ENCODE peak calls at places on chromosomes 13 and 19, in six cellular contexts. P is A549, Q is GM12878, E is endothelial cell of umbilical vein, R is K562, A is HepG2. V is an unnamed sample.

GRCh38 chr19:11452814-11453335 is 17.4 kb downstream of the PRKCSH start:
- DNase-seq in P (no peak), Q (no peak), E (no peak), R (no peak), A (no peak), V (no peak)

GRCh38 chr13:65909501-65909900 is 1320.6 kb downstream of the PCDH9 start:
- DNase-seq in P (no peak), Q (no peak), E (no peak), R (no peak), A (no peak), V (no peak)

GRCh38 chr19:45160870-45161714 is at the start of gene NKPD1:
- DNase-seq in P (no peak), Q (no peak), E (no peak), R (no peak), A (no peak), V (no peak)

GRCh38 chr19:18156841-18157464 is 4.0 kb downstream of the PIK3R2 start:
- DNase-seq in P (peak), Q (no peak), E (peak), R (peak), A (peak), V (no peak)

GRCh38 chr19:8731428-8732169 is 10.2 kb downstream of the OR2Z1 start:
- DNase-seq in P (no peak), Q (no peak), E (no peak), R (no peak), A (no peak), V (peak)

GRCh38 chr13:79245937-79246574 is 160.0 kb downstream of the RBM26 start:
- DNase-seq in P (no peak), Q (peak), E (no peak), R (no peak), A (no peak), V (no peak)

GRCh38 chr13:51520524-51520923 is 63.7 kb upstream of the WDFY2 start:
- DNase-seq in P (peak), Q (no peak), E (no peak), R (no peak), A (peak), V (peak)

GRCh38 chr13:61202042-61202441 is 213.6 kb downstream of the PCDH20 start:
- DNase-seq in P (no peak), Q (no peak), E (no peak), R (no peak), A (no peak), V (no peak)

GRCh38 chr13:30905932-30906383 is at the start of gene MEDAG:
- DNase-seq in P (no peak), Q (no peak), E (peak), R (no peak), A (no peak), V (no peak)

GRCh38 chr19:43667524-43668405 is 2.2 kb downstream of the PLAUR start:
- DNase-seq in P (no peak), Q (no peak), E (no peak), R (peak), A (no peak), V (no peak)

GRCh38 chr19:33110201-33110910 is 21.6 kb upstream of the WDR88 start:
- DNase-seq in P (peak), Q (no peak), E (peak), R (no peak), A (no peak), V (no peak)

GRCh38 chr19:10388957-10389356 is 8.6 kb upstream of the TYK2 start:
- DNase-seq in P (peak), Q (peak), E (peak), R (peak), A (peak), V (peak)

GRCh38 chr13:27826379-27827353 is 34.4 kb downstream of the GSX1 start:
- DNase-seq in P (peak), Q (peak), E (peak), R (peak), A (peak), V (peak)

GRCh38 chr19:3186891-3187661 is 1.3 kb downstream of the NCLN start:
- DNase-seq in P (no peak), Q (no peak), E (no peak), R (no peak), A (no peak), V (peak)

GRCh38 chr13:24995225-24995804 is 100.6 kb upstream of the PABPC3 start:
- DNase-seq in P (peak), Q (no peak), E (peak), R (peak), A (peak), V (peak)

GRCh38 chr19:45069056-45069455 is 7.2 kb downstream of the ZNF296 start:
- DNase-seq in P (peak), Q (no peak), E (no peak), R (no peak), A (no peak), V (no peak)

GRCh38 chr13:114135731-114136171 is 3.3 kb upstream of the RASA3 start:
- DNase-seq in P (no peak), Q (no peak), E (no peak), R (no peak), A (no peak), V (peak)

GRCh38 chr19:30315159-30315558 is 57.0 kb upstream of the ZNF536 start:
- DNase-seq in P (no peak), Q (no peak), E (no peak), R (no peak), A (no peak), V (no peak)

GRCh38 chr13:93307651-93308050 is 81.0 kb downstream of the GPC6 start:
- DNase-seq in P (no peak), Q (no peak), E (no peak), R (no peak), A (no peak), V (no peak)

GRCh38 chr13:40275636-40276035 is 390.8 kb downstream of the FOXO1 start:
- DNase-seq in P (no peak), Q (no peak), E (no peak), R (no peak), A (no peak), V (no peak)

GRCh38 chr13:23792680-23793079 is 96.5 kb downstream of the MIPEP start:
- DNase-seq in P (no peak), Q (no peak), E (no peak), R (no peak), A (no peak), V (no peak)

GRCh38 chr19:18637644-18638630 is 1.1 kb downstream of the KLHL26 start:
- DNase-seq in P (peak), Q (no peak), E (no peak), R (peak), A (no peak), V (peak)

GRCh38 chr13:46134961-46135522 is 30.2 kb upstream of the CPB2 start:
- DNase-seq in P (no peak), Q (no peak), E (no peak), R (no peak), A (peak), V (no peak)

GRCh38 chr19:34274827-34275625 is 20.7 kb downstream of the GARRE1 start:
- DNase-seq in P (no peak), Q (no peak), E (peak), R (no peak), A (peak), V (no peak)

GRCh38 chr19:38417544-38418506 is 8.2 kb downstream of the RASGRP4 start:
- DNase-seq in P (peak), Q (no peak), E (no peak), R (peak), A (no peak), V (peak)

GRCh38 chr13:94703271-94703670 is 9.1 kb downstream of the SOX21 start:
- DNase-seq in P (no peak), Q (no peak), E (no peak), R (no peak), A (no peak), V (no peak)

GRCh38 chr13:82947121-82948077 is 934.9 kb downstream of the SLITRK1 start:
- DNase-seq in P (peak), Q (no peak), E (no peak), R (no peak), A (no peak), V (no peak)

DNA sequence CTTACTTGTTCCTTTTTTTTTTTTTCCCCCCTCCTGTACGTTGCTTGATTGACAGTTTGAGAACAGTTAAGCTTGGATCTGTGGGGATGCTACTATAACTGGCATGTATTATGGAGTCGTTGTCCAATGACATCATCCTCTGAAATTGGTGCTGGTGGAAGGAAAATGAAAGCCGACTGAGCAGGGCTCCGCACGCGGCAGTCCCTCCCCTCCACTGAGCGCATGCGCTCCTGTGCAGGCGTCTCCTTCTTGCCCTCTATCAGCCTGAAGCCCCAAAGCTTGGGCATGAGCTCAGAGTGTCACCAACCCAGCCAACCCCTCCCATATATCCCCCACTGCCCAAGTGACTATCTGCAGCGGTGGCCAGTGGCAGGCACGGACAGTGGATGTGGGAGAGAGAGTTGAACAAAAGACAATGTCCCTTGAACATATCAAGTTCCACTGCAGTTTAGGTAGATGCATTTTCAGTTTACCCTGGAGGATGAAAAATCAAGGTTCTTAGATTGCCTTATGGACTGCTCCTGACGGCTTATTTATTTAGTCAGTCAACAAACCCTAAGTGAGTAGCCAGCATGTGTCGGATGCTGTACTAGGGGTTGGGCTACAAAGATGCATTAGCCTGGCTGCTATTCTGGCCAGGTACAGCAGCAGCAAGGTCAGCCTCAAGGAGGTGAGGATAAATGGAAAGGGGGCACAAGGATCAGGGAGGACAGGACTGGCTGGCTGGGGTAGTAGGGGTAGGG is 20.8 kb downstream of the MBNL2 start:
- DNase-seq in P (no peak), Q (no peak), E (peak), R (no peak), A (no peak), V (no peak)
- TF ChIP-seq POLR2A in P (no peak), Q (no peak), E (no peak), R (no peak), A (no peak), V (no peak)

GRCh38 chr19:14113762-14114414 is 3.7 kb downstream of the PRKACA start:
- DNase-seq in P (peak), Q (no peak), E (no peak), R (peak), A (no peak), V (peak)

GRCh38 chr19:14114854-14115253 is 2.7 kb downstream of the PRKACA start:
- DNase-seq in P (peak), Q (no peak), E (no peak), R (peak), A (no peak), V (peak)

GRCh38 chr19:14115761-14116160 is 1.8 kb downstream of the PRKACA start:
- DNase-seq in P (no peak), Q (no peak), E (no peak), R (no peak), A (no peak), V (no peak)

GRCh38 chr19:14112809-14113385 is 4.7 kb downstream of the PRKACA start:
- DNase-seq in P (no peak), Q (no peak), E (no peak), R (no peak), A (peak), V (no peak)

DNA sequence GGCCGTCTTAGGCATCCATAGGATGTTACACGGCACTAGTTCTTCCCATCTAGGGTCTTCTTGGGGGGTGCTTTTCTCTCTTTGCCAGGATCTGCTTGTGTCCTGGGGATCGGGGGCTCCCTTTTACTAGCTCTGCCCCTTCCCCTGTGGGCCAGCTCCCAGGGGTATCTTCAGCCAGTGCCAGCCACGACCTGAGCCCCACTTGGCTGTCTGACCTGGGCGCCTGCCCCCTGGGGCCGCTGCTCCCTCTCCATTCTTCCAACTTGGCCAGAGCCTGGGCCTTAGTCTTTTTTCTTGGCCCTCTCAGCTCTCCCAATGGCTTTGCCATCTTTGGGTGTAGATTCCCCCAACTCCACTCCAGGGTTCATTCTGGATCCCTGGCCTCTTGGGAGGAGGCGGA is 3.1 kb downstream of the PRKACA start:
- DNase-seq in P (no peak), Q (no peak), E (no peak), R (no peak), A (no peak), V (no peak)
- TF ChIP-seq MAX in P (no peak), Q (no peak), E (no peak), R (no peak), A (no peak), V (no peak)

GRCh38 chr13:63024458-63024857 is 1608.8 kb upstream of the PCDH20 start:
- DNase-seq in P (no peak), Q (no peak), E (no peak), R (no peak), A (no peak), V (no peak)
- TF ChIP-seq MYC in P (no peak), Q (no peak), E (no peak), R (no peak), A (no peak), V (no peak)

DNA sequence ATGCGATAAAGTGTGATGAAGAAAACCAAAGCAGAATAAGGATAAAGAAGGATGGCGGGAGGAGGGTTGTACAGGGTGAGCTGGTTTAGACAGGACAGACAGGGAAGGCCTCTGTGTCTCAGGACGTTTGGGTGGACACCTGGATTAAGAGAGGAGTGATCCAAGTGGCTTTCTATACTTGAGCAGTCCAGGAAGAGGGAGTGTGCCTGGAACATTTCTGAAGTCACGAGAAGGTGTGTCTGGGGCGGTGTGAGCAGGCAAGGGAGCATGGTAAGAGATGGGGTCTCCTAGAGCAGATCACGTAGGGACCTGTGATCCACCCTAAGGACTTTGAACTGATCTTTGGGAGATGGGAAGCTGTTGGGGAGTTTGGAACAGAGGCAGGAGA is 15.4 kb upstream of the STK24 start:
- DNase-seq in P (no peak), Q (no peak), E (no peak), R (no peak), A (no peak), V (no peak)
- TF ChIP-seq POLR2A in P (no peak), Q (no peak), E (no peak), R (no peak), A (no peak), V (no peak)

DNA sequence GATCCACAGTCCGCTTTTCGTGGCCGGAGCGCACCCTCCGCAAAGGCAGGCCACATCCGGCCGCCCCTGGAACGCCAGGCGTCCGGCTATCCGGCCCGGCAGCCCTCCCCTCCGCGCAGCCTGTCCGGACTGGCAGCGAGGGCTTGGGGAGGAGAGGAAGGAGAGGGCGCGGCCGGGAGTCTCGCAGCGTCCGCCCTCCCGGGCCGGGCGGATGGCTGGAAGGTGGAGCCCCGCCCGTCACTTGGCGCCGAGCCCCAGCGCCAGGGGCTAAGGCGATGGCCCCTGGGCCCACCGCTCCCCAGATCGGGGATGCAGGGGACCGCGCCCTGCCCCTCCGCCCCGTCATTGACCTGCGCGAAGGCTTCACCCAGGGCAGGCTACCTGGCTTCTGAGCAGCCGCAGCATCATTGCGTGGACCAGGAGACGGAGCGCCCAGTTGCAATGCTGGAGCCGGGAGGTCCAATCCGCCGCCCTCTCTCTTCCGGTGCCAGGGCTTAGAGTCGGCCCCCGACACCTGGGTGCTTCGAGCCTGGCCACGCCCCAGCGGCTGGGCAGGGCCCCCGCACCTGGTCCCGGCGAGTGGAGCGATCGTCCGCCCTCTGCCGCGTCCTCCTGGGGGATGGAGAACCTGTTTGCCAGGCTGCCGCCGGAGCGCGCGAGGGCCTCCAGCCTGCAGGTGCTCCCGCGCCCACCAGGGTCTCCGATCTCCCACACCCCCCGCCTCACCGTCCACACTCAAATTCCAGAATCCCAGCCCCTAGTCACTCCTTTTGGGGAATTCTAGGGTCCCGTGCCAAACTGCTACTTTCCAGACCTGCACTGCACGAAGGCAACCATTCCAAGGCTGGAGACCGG is at the start of gene FUT1:
- DNase-seq in P (no peak), Q (no peak), E (no peak), R (peak), A (no peak), V (peak)
- TF ChIP-seq MAX in P (no peak), Q (no peak), E (no peak), R (no peak), A (no peak), V (peak)